ENCODE peak calls at places on chromosomes 3 and 15, in nine cellular contexts. One of them, this sample, is unnamed. For H3K4me1, the result is how much of the 10 kb centered on the place peaks cover.

GRCh38 chr15:68488966-68489365 is 57.0 kb upstream of the ITGA11 start:
- DNase-seq in colonic mucosa: no peak
- DNase-seq in PC-9: no peak
- DNase-seq in tibial nerve: no peak
- DNase-seq in A549: no peak
- DNase-seq in CD8-positive, alpha-beta memory T cell: no peak
- DNase-seq in effector memory CD4-positive, alpha-beta T cell: no peak
- DNase-seq in fibroblast of lung: no peak
- DNase-seq in CD8-positive, alpha-beta T cell: no peak
- DNase-seq in this sample: peak

GRCh38 chr3:62003833-62004232 is 369.5 kb downstream of the FEZF2 start:
- DNase-seq in colonic mucosa: no peak
- DNase-seq in PC-9: no peak
- DNase-seq in tibial nerve: no peak
- DNase-seq in A549: no peak
- DNase-seq in CD8-positive, alpha-beta memory T cell: no peak
- DNase-seq in effector memory CD4-positive, alpha-beta T cell: no peak
- DNase-seq in fibroblast of lung: no peak
- DNase-seq in CD8-positive, alpha-beta T cell: no peak
- DNase-seq in this sample: no peak

GRCh38 chr3:182618085-182618732 is 175.1 kb upstream of the ATP11B start:
- DNase-seq in colonic mucosa: no peak
- DNase-seq in PC-9: no peak
- DNase-seq in tibial nerve: no peak
- DNase-seq in A549: no peak
- DNase-seq in CD8-positive, alpha-beta memory T cell: no peak
- DNase-seq in effector memory CD4-positive, alpha-beta T cell: no peak
- DNase-seq in fibroblast of lung: peak
- DNase-seq in CD8-positive, alpha-beta T cell: no peak
- DNase-seq in this sample: no peak

GRCh38 chr3:169116056-169116693 is 547.3 kb downstream of the MECOM start:
- DNase-seq in colonic mucosa: peak
- DNase-seq in PC-9: no peak
- DNase-seq in tibial nerve: no peak
- DNase-seq in A549: no peak
- DNase-seq in CD8-positive, alpha-beta memory T cell: no peak
- DNase-seq in effector memory CD4-positive, alpha-beta T cell: no peak
- DNase-seq in fibroblast of lung: no peak
- DNase-seq in CD8-positive, alpha-beta T cell: no peak
- DNase-seq in this sample: no peak

GRCh38 chr3:120908030-120908802 is at the start of gene STXBP5L:
- DNase-seq in colonic mucosa: peak
- DNase-seq in PC-9: peak
- DNase-seq in tibial nerve: no peak
- DNase-seq in A549: peak
- DNase-seq in CD8-positive, alpha-beta memory T cell: peak
- DNase-seq in effector memory CD4-positive, alpha-beta T cell: no peak
- DNase-seq in fibroblast of lung: peak
- DNase-seq in CD8-positive, alpha-beta T cell: peak
- DNase-seq in this sample: peak

GRCh38 chr3:100104442-100104798 is 9.9 kb downstream of the FILIP1L start:
- DNase-seq in colonic mucosa: no peak
- DNase-seq in PC-9: no peak
- DNase-seq in tibial nerve: no peak
- DNase-seq in A549: no peak
- DNase-seq in CD8-positive, alpha-beta memory T cell: no peak
- DNase-seq in effector memory CD4-positive, alpha-beta T cell: no peak
- DNase-seq in fibroblast of lung: no peak
- DNase-seq in CD8-positive, alpha-beta T cell: no peak
- DNase-seq in this sample: no peak

GRCh38 chr3:24929521-24929920 is 434.9 kb upstream of the THRB start:
- DNase-seq in colonic mucosa: no peak
- DNase-seq in PC-9: no peak
- DNase-seq in tibial nerve: no peak
- DNase-seq in A549: no peak
- DNase-seq in CD8-positive, alpha-beta memory T cell: no peak
- DNase-seq in effector memory CD4-positive, alpha-beta T cell: no peak
- DNase-seq in fibroblast of lung: no peak
- DNase-seq in CD8-positive, alpha-beta T cell: no peak
- DNase-seq in this sample: no peak

GRCh38 chr3:27521872-27522265 is 37.7 kb upstream of the SLC4A7 start:
- DNase-seq in colonic mucosa: no peak
- DNase-seq in PC-9: no peak
- DNase-seq in tibial nerve: no peak
- DNase-seq in A549: no peak
- DNase-seq in CD8-positive, alpha-beta memory T cell: no peak
- DNase-seq in effector memory CD4-positive, alpha-beta T cell: no peak
- DNase-seq in fibroblast of lung: no peak
- DNase-seq in CD8-positive, alpha-beta T cell: no peak
- DNase-seq in this sample: no peak

GRCh38 chr3:8562081-8562595 is 60.5 kb downstream of the LMCD1 start:
- DNase-seq in colonic mucosa: no peak
- DNase-seq in PC-9: no peak
- DNase-seq in tibial nerve: no peak
- DNase-seq in A549: no peak
- DNase-seq in CD8-positive, alpha-beta memory T cell: no peak
- DNase-seq in effector memory CD4-positive, alpha-beta T cell: no peak
- DNase-seq in fibroblast of lung: no peak
- DNase-seq in CD8-positive, alpha-beta T cell: no peak
- DNase-seq in this sample: no peak

GRCh38 chr3:111252795-111253194 is 181.2 kb downstream of the NECTIN3 start:
- DNase-seq in colonic mucosa: no peak
- DNase-seq in PC-9: no peak
- DNase-seq in tibial nerve: no peak
- DNase-seq in A549: no peak
- DNase-seq in CD8-positive, alpha-beta memory T cell: no peak
- DNase-seq in effector memory CD4-positive, alpha-beta T cell: no peak
- DNase-seq in fibroblast of lung: peak
- DNase-seq in CD8-positive, alpha-beta T cell: no peak
- DNase-seq in this sample: no peak

GRCh38 chr15:90550919-90551318 is 21.2 kb downstream of the CRTC3 start:
- DNase-seq in colonic mucosa: no peak
- DNase-seq in PC-9: no peak
- DNase-seq in tibial nerve: no peak
- DNase-seq in A549: no peak
- DNase-seq in CD8-positive, alpha-beta memory T cell: no peak
- DNase-seq in effector memory CD4-positive, alpha-beta T cell: no peak
- DNase-seq in fibroblast of lung: no peak
- DNase-seq in CD8-positive, alpha-beta T cell: no peak
- DNase-seq in this sample: no peak

GRCh38 chr3:119562307-119562961 is 3.0 kb upstream of the CD80 start:
- DNase-seq in colonic mucosa: no peak
- DNase-seq in PC-9: no peak
- DNase-seq in tibial nerve: no peak
- DNase-seq in A549: no peak
- DNase-seq in CD8-positive, alpha-beta memory T cell: peak
- DNase-seq in effector memory CD4-positive, alpha-beta T cell: peak
- DNase-seq in fibroblast of lung: no peak
- DNase-seq in CD8-positive, alpha-beta T cell: peak
- DNase-seq in this sample: no peak

GRCh38 chr3:94137377-94137776 is 74.5 kb downstream of the NSUN3 start:
- DNase-seq in colonic mucosa: no peak
- DNase-seq in PC-9: no peak
- DNase-seq in tibial nerve: no peak
- DNase-seq in A549: no peak
- DNase-seq in CD8-positive, alpha-beta memory T cell: no peak
- DNase-seq in effector memory CD4-positive, alpha-beta T cell: no peak
- DNase-seq in fibroblast of lung: peak
- DNase-seq in CD8-positive, alpha-beta T cell: no peak
- DNase-seq in this sample: no peak

GRCh38 chr15:76107169-76107568 is 47.4 kb downstream of the TMEM266 start:
- DNase-seq in colonic mucosa: no peak
- DNase-seq in PC-9: no peak
- DNase-seq in tibial nerve: no peak
- DNase-seq in A549: no peak
- DNase-seq in CD8-positive, alpha-beta memory T cell: no peak
- DNase-seq in effector memory CD4-positive, alpha-beta T cell: no peak
- DNase-seq in fibroblast of lung: no peak
- DNase-seq in CD8-positive, alpha-beta T cell: no peak
- DNase-seq in this sample: no peak

GRCh38 chr15:40841741-40842140 is 2.1 kb upstream of the SPINT1 start:
- DNase-seq in colonic mucosa: no peak
- DNase-seq in PC-9: no peak
- DNase-seq in tibial nerve: no peak
- DNase-seq in A549: no peak
- DNase-seq in CD8-positive, alpha-beta memory T cell: no peak
- DNase-seq in effector memory CD4-positive, alpha-beta T cell: no peak
- DNase-seq in fibroblast of lung: no peak
- DNase-seq in CD8-positive, alpha-beta T cell: no peak
- DNase-seq in this sample: no peak

GRCh38 chr3:188348445-188349244 is 194.7 kb downstream of the LPP start:
- DNase-seq in colonic mucosa: peak
- DNase-seq in PC-9: peak
- DNase-seq in tibial nerve: peak
- DNase-seq in A549: peak
- DNase-seq in CD8-positive, alpha-beta memory T cell: no peak
- DNase-seq in effector memory CD4-positive, alpha-beta T cell: no peak
- DNase-seq in fibroblast of lung: peak
- DNase-seq in CD8-positive, alpha-beta T cell: no peak
- DNase-seq in this sample: peak

GRCh38 chr3:44198265-44198956 is 43.3 kb upstream of the TOPAZ1 start:
- DNase-seq in colonic mucosa: peak
- DNase-seq in PC-9: peak
- DNase-seq in tibial nerve: peak
- DNase-seq in A549: peak
- DNase-seq in CD8-positive, alpha-beta memory T cell: peak
- DNase-seq in effector memory CD4-positive, alpha-beta T cell: peak
- DNase-seq in fibroblast of lung: peak
- DNase-seq in CD8-positive, alpha-beta T cell: peak
- DNase-seq in this sample: peak

GRCh38 chr3:108119398-108120109 is 28.7 kb upstream of the CD47 start:
- DNase-seq in colonic mucosa: no peak
- DNase-seq in PC-9: no peak
- DNase-seq in tibial nerve: no peak
- DNase-seq in A549: no peak
- DNase-seq in CD8-positive, alpha-beta memory T cell: no peak
- DNase-seq in effector memory CD4-positive, alpha-beta T cell: no peak
- DNase-seq in fibroblast of lung: no peak
- DNase-seq in CD8-positive, alpha-beta T cell: no peak
- DNase-seq in this sample: no peak

GRCh38 chr3:151035072-151035471 is 50.4 kb upstream of the MED12L start:
- DNase-seq in colonic mucosa: no peak
- DNase-seq in PC-9: no peak
- DNase-seq in tibial nerve: no peak
- DNase-seq in A549: no peak
- DNase-seq in CD8-positive, alpha-beta memory T cell: no peak
- DNase-seq in effector memory CD4-positive, alpha-beta T cell: no peak
- DNase-seq in fibroblast of lung: no peak
- DNase-seq in CD8-positive, alpha-beta T cell: no peak
- DNase-seq in this sample: no peak

GRCh38 chr3:143442761-143443477 is 323.3 kb downstream of the CHST2 start:
- DNase-seq in colonic mucosa: no peak
- DNase-seq in PC-9: no peak
- DNase-seq in tibial nerve: no peak
- DNase-seq in A549: no peak
- DNase-seq in CD8-positive, alpha-beta memory T cell: no peak
- DNase-seq in effector memory CD4-positive, alpha-beta T cell: no peak
- DNase-seq in fibroblast of lung: no peak
- DNase-seq in CD8-positive, alpha-beta T cell: no peak
- DNase-seq in this sample: no peak
- H3K27ac ChIP-seq in colonic mucosa: peak
- H3K27ac ChIP-seq in PC-9: peak
- H3K27ac ChIP-seq in tibial nerve: no peak
- H3K27ac ChIP-seq in A549: peak
- H3K27ac ChIP-seq in CD8-positive, alpha-beta memory T cell: no peak
- H3K27ac ChIP-seq in effector memory CD4-positive, alpha-beta T cell: no peak
- H3K27ac ChIP-seq in fibroblast of lung: peak
- H3K27ac ChIP-seq in CD8-positive, alpha-beta T cell: no peak
- H3K27ac ChIP-seq in this sample: no peak

GRCh38 chr3:64342940-64343691 is 117.8 kb upstream of the PRICKLE2 start:
- DNase-seq in colonic mucosa: no peak
- DNase-seq in PC-9: peak
- DNase-seq in tibial nerve: no peak
- DNase-seq in A549: peak
- DNase-seq in CD8-positive, alpha-beta memory T cell: no peak
- DNase-seq in effector memory CD4-positive, alpha-beta T cell: no peak
- DNase-seq in fibroblast of lung: peak
- DNase-seq in CD8-positive, alpha-beta T cell: no peak
- DNase-seq in this sample: no peak

GRCh38 chr3:64343692-64344440 is 118.6 kb upstream of the PRICKLE2 start:
- DNase-seq in colonic mucosa: no peak
- DNase-seq in PC-9: no peak
- DNase-seq in tibial nerve: no peak
- DNase-seq in A549: no peak
- DNase-seq in CD8-positive, alpha-beta memory T cell: no peak
- DNase-seq in effector memory CD4-positive, alpha-beta T cell: no peak
- DNase-seq in fibroblast of lung: no peak
- DNase-seq in CD8-positive, alpha-beta T cell: no peak
- DNase-seq in this sample: no peak

GRCh38 chr3:64341355-64341754 is 116.1 kb upstream of the PRICKLE2 start:
- DNase-seq in colonic mucosa: no peak
- DNase-seq in PC-9: no peak
- DNase-seq in tibial nerve: no peak
- DNase-seq in A549: no peak
- DNase-seq in CD8-positive, alpha-beta memory T cell: no peak
- DNase-seq in effector memory CD4-positive, alpha-beta T cell: no peak
- DNase-seq in fibroblast of lung: no peak
- DNase-seq in CD8-positive, alpha-beta T cell: no peak
- DNase-seq in this sample: no peak

GRCh38 chr3:64344721-64345207 is 119.5 kb upstream of the PRICKLE2 start:
- DNase-seq in colonic mucosa: no peak
- DNase-seq in PC-9: peak
- DNase-seq in tibial nerve: no peak
- DNase-seq in A549: peak
- DNase-seq in CD8-positive, alpha-beta memory T cell: no peak
- DNase-seq in effector memory CD4-positive, alpha-beta T cell: no peak
- DNase-seq in fibroblast of lung: peak
- DNase-seq in CD8-positive, alpha-beta T cell: no peak
- DNase-seq in this sample: no peak

GRCh38 chr3:64345351-64345750 is 120.1 kb upstream of the PRICKLE2 start:
- DNase-seq in colonic mucosa: no peak
- DNase-seq in PC-9: no peak
- DNase-seq in tibial nerve: no peak
- DNase-seq in A549: no peak
- DNase-seq in CD8-positive, alpha-beta memory T cell: no peak
- DNase-seq in effector memory CD4-positive, alpha-beta T cell: no peak
- DNase-seq in fibroblast of lung: peak
- DNase-seq in CD8-positive, alpha-beta T cell: no peak
- DNase-seq in this sample: no peak
- H3K4me1 ChIP-seq in colonic mucosa: under half
- H3K4me1 ChIP-seq in PC-9: under half
- H3K4me1 ChIP-seq in tibial nerve: under half
- H3K4me1 ChIP-seq in A549: under half
- H3K4me1 ChIP-seq in CD8-positive, alpha-beta memory T cell: under half
- H3K4me1 ChIP-seq in effector memory CD4-positive, alpha-beta T cell: under half
- H3K4me1 ChIP-seq in fibroblast of lung: under half
- H3K4me1 ChIP-seq in CD8-positive, alpha-beta T cell: under half
- H3K4me1 ChIP-seq in this sample: under half

GRCh38 chr15:88590771-88591170 is 30.4 kb upstream of the AEN start:
- DNase-seq in colonic mucosa: no peak
- DNase-seq in PC-9: no peak
- DNase-seq in tibial nerve: no peak
- DNase-seq in A549: no peak
- DNase-seq in CD8-positive, alpha-beta memory T cell: no peak
- DNase-seq in effector memory CD4-positive, alpha-beta T cell: no peak
- DNase-seq in fibroblast of lung: no peak
- DNase-seq in CD8-positive, alpha-beta T cell: no peak
- DNase-seq in this sample: no peak
- H3K27ac ChIP-seq in colonic mucosa: no peak
- H3K27ac ChIP-seq in PC-9: no peak
- H3K27ac ChIP-seq in tibial nerve: no peak
- H3K27ac ChIP-seq in A549: no peak
- H3K27ac ChIP-seq in CD8-positive, alpha-beta memory T cell: no peak
- H3K27ac ChIP-seq in effector memory CD4-positive, alpha-beta T cell: no peak
- H3K27ac ChIP-seq in fibroblast of lung: no peak
- H3K27ac ChIP-seq in CD8-positive, alpha-beta T cell: no peak
- H3K27ac ChIP-seq in this sample: no peak

GRCh38 chr3:136906725-136907124 is 44.7 kb downstream of the NCK1 start:
- DNase-seq in colonic mucosa: no peak
- DNase-seq in PC-9: no peak
- DNase-seq in tibial nerve: no peak
- DNase-seq in A549: no peak
- DNase-seq in CD8-positive, alpha-beta memory T cell: no peak
- DNase-seq in effector memory CD4-positive, alpha-beta T cell: no peak
- DNase-seq in fibroblast of lung: no peak
- DNase-seq in CD8-positive, alpha-beta T cell: no peak
- DNase-seq in this sample: no peak
- H3K4me1 ChIP-seq in colonic mucosa: under half
- H3K4me1 ChIP-seq in PC-9: under half
- H3K4me1 ChIP-seq in tibial nerve: under half
- H3K4me1 ChIP-seq in A549: under half
- H3K4me1 ChIP-seq in CD8-positive, alpha-beta memory T cell: half or more
- H3K4me1 ChIP-seq in effector memory CD4-positive, alpha-beta T cell: under half
- H3K4me1 ChIP-seq in fibroblast of lung: under half
- H3K4me1 ChIP-seq in CD8-positive, alpha-beta T cell: half or more
- H3K4me1 ChIP-seq in this sample: under half

This sample was measured in ascending aorta.